ENCODE peak calls at places on chromosomes 12 and 14, in five cellular contexts. U is endothelial cell of umbilical vein, L is K562, A is A549, Z is right lobe of liver. T is an unnamed sample.

GRCh38 chr12:113474635-113475436 is 3.2 kb upstream of the LHX5 start:
- DNase-seq in Z (no peak), A (no peak), L (no peak), U (no peak), T (no peak)

GRCh38 chr12:124518051-124518932 is 49.1 kb downstream of the NCOR2 start:
- DNase-seq in L (peak), U (peak), A (peak), Z (peak), T (no peak)

GRCh38 chr12:2003676-2004112 is 563 bp downstream of the DCP1B start:
- DNase-seq in L (no peak), Z (no peak), A (no peak), U (no peak), T (peak)

GRCh38 chr12:121590476-121591143 is 9.8 kb upstream of the KDM2B start:
- DNase-seq in Z (no peak), A (no peak), L (peak), U (no peak), T (no peak)

GRCh38 chr14:48398675-48399282 is 723.4 kb upstream of the MDGA2 start:
- DNase-seq in Z (no peak), U (peak), L (peak), A (peak), T (no peak)

GRCh38 chr14:90991690-90992443 is 68.6 kb downstream of the RPS6KA5 start:
- DNase-seq in U (no peak), Z (no peak), A (no peak), L (no peak), T (no peak)

GRCh38 chr14:89445252-89445973 is 28.4 kb upstream of the FOXN3 start:
- DNase-seq in A (no peak), L (no peak), Z (no peak), U (no peak), T (no peak)

GRCh38 chr12:113930249-113930648 is 35.9 kb downstream of the RBM19 start:
- DNase-seq in A (no peak), Z (no peak), U (no peak), L (no peak), T (no peak)

GRCh38 chr14:96584199-96584906 is 82.2 kb downstream of the PAPOLA start:
- DNase-seq in L (peak), Z (peak), A (peak), U (peak), T (peak)

GRCh38 chr12:103269962-103270361 is 225.8 kb downstream of the C12orf42 start:
- DNase-seq in L (no peak), Z (no peak), A (no peak), U (no peak), T (no peak)

GRCh38 chr14:92549853-92550244 is 36.3 kb downstream of the RIN3 start:
- DNase-seq in A (no peak), L (no peak), Z (no peak), U (no peak), T (no peak)

GRCh38 chr12:64660237-64661018 is 50.1 kb downstream of the RASSF3 start:
- DNase-seq in A (no peak), U (no peak), L (no peak), Z (no peak), T (no peak)

GRCh38 chr14:100305446-100306255 is 593 bp downstream of the SLC25A29 start:
- DNase-seq in U (peak), Z (peak), L (peak), A (no peak), T (no peak)

GRCh38 chr14:58280954-58281787 is 17.2 kb upstream of the ARID4A start:
- DNase-seq in A (peak), L (peak), Z (peak), U (peak), T (peak)

GRCh38 chr12:16184691-16185090 is 92.8 kb downstream of the SLC15A5 start:
- DNase-seq in L (no peak), U (no peak), Z (no peak), A (no peak), T (no peak)

GRCh38 chr14:69572634-69573135 is 2.0 kb downstream of the CCDC177 start:
- DNase-seq in Z (no peak), A (peak), L (no peak), U (no peak), T (no peak)

GRCh38 chr12:58711968-58712367 is 208.3 kb downstream of the LRIG3 start:
- DNase-seq in U (no peak), L (no peak), Z (no peak), A (no peak), T (no peak)

GRCh38 chr12:120404271-120404670 is 33.6 kb upstream of the COX6A1 start:
- DNase-seq in L (no peak), A (peak), U (no peak), Z (no peak), T (no peak)

GRCh38 chr12:42482086-42482819 is 107.3 kb downstream of the PRICKLE1 start:
- DNase-seq in A (peak), U (peak), L (no peak), Z (peak), T (no peak)

GRCh38 chr12:71664411-71665108 is 459 bp downstream of the THAP2 start:
- DNase-seq in A (no peak), L (no peak), Z (no peak), U (no peak), T (no peak)

GRCh38 chr12:66269757-66270383 is 32.4 kb upstream of the HELB start:
- DNase-seq in A (peak), U (peak), Z (no peak), L (peak), T (no peak)

DNA sequence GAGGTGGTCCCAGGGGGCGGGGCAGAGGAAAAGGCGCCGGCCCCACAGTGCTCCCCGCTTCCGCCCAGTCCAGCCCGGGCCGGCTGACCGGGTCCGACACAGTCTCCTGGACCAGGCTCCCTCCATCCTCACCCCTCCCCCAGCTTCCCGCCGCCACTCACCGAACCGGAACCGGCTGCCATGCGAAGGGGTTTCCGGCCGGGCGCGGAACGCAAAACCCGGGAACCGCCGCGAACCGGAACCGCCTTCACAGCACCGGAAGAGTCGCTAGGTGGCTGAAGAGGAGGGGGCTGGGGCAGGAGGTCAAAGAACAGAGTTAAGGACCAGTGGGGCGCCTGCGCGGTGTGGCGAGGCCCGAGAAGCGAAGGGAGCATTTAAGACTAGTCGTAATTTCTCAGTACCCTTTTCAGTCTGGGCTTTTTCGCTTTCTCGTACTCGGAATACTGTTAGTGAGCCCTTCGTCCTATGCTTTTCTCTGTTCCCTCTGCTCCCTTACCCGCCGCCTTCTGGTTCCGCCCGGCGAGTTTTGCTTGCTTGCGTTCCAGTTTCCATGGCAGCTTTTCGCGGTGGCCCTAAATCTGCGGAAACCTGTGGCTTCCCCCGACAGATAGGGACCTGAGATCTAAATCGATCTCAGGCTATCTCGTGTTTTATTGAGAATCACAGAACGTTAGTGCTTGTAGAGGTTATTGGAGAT is at the start of gene SENP1:
- DNase-seq in Z (peak), L (peak), A (peak), U (peak), T (peak)
- TF ChIP-seq POLR2A in Z (peak), L (peak), A (peak), U (peak), T (peak)

GRCh38 chr12:57093412-57094193 is 4.7 kb downstream of the NAB2 start:
- DNase-seq in A (peak), U (peak), L (peak), Z (peak), T (peak)
- TF ChIP-seq POLR2A in A (no peak), U (no peak), L (peak), Z (no peak), T (peak)

GRCh38 chr12:33759279-33759678 is 263.0 kb upstream of the ALG10 start:
- DNase-seq in U (no peak), Z (no peak), A (no peak), L (peak), T (no peak)
- TF ChIP-seq POLR2A in U (no peak), Z (no peak), A (no peak), L (no peak), T (no peak)

GRCh38 chr14:73773441-73774243 is 59.5 kb upstream of the PNMA1 start:
- DNase-seq in L (peak), U (no peak), Z (peak), A (no peak), T (no peak)
- TF ChIP-seq POLR2A in L (no peak), U (no peak), Z (no peak), A (no peak), T (no peak)

GRCh38 chr14:23094666-23095195 is at the start of gene ACIN1:
- DNase-seq in A (peak), Z (peak), U (peak), L (peak), T (peak)
- TF ChIP-seq POLR2A in A (peak), Z (peak), U (peak), L (peak), T (peak)

GRCh38 chr12:52059582-52060497 is 8.6 kb downstream of the NR4A1 start:
- DNase-seq in A (peak), U (no peak), L (no peak), Z (no peak), T (no peak)
- TF ChIP-seq POLR2A in A (no peak), U (no peak), L (no peak), Z (peak), T (no peak)

GRCh38 chr12:55927588-55928502 is at the start of gene PYM1:
- DNase-seq in L (peak), Z (peak), A (peak), U (peak), T (no peak)
- TF ChIP-seq POLR2A in L (peak), Z (peak), A (peak), U (peak), T (peak)

GRCh38 chr14:73244541-73244940 is 7.2 kb downstream of the PAPLN start:
- DNase-seq in L (no peak), U (no peak), A (no peak), Z (no peak), T (no peak)

GRCh38 chr14:73243748-73244147 is 6.4 kb downstream of the PAPLN start:
- DNase-seq in Z (no peak), L (no peak), U (no peak), A (no peak), T (no peak)

GRCh38 chr14:73246387-73247150 is 9.3 kb downstream of the PAPLN start:
- DNase-seq in L (peak), Z (no peak), A (no peak), U (no peak), T (no peak)

GRCh38 chr14:73243341-73243740 is 6.0 kb downstream of the PAPLN start:
- DNase-seq in A (no peak), U (no peak), Z (no peak), L (no peak), T (no peak)

GRCh38 chr14:73245401-73246325 is 8.4 kb downstream of the PAPLN start:
- DNase-seq in A (no peak), L (peak), U (peak), Z (peak), T (peak)
- TF ChIP-seq POLR2A in A (no peak), L (peak), U (peak), Z (no peak), T (no peak)

DNA sequence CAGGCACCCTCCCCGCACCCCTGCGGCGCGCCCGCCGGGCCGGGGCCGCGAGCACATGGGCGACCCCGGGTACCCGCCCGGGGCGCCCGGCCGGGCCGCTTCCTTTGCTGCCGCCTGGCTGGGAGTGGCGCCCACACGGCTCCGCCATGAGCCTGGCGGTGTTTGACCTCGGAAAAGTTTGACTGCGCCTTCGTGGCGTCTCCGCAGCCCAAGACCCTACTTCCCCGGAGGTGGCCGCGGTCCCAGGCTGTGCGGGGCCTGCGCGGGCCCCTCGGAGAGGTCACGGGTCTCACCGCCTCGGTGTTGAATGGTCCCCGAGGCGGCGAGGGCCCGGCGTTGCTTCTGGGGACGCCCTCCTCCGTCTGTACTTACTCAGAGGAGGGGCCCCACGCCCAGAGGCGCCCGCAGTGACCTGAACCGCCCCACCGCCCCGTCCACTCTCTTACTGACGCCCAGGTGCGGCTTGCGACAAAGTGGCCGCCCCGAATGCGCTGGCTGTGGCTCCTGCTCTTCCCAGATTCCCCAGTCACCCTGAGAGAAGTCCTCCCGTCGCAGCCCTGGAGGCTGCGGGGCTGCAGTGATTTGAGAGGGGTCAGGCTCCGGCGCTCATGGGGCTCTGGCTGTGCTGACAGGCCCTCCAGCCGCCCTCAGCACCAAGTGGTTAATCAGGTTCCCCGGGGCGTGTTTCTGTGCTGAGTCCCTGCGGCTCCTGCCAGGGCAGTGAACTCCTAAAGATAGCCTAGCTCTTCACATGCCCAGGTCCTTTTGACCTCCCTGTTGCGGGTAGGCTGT is 5.8 kb downstream of the KMT5A start:
- DNase-seq in Z (peak), L (peak), A (no peak), U (peak), T (peak)
- TF ChIP-seq POLR2A in Z (no peak), L (peak), A (no peak), U (no peak), T (no peak)

T was measured in GM12891.